ENCODE peak calls at places on chromosomes 12 and 14, in six cellular contexts. N is GM12891; H is C1 segment of cervical spinal cord; L is naive thymus-derived CD8-positive, alpha-beta T cell; K is activated T-cell treated with anti-CD3 and anti-CD28 coated beads for 1 hour; I is ascending aorta. S is an unnamed sample.

GRCh38 chr14:37116933-37117844 is 55.2 kb downstream of the SLC25A21 start:
- DNase-seq in N (no peak), H (no peak), L (no peak), K (no peak), I (no peak), S (no peak)

GRCh38 chr14:85475113-85475512 is 54.8 kb upstream of the FLRT2 start:
- DNase-seq in N (no peak), H (no peak), L (no peak), K (no peak), I (no peak), S (no peak)

GRCh38 chr14:31000629-31001338 is 24.7 kb upstream of the AP4S1 start:
- DNase-seq in N (no peak), H (no peak), L (no peak), K (no peak), I (no peak), S (no peak)

GRCh38 chr12:5798242-5799015 is 146.6 kb downstream of the ANO2 start:
- DNase-seq in N (no peak), H (peak), L (no peak), K (no peak), I (no peak), S (no peak)

GRCh38 chr12:76586764-76587395 is 27.3 kb upstream of the OSBPL8 start:
- DNase-seq in N (no peak), H (no peak), L (peak), K (peak), I (no peak), S (no peak)

GRCh38 chr12:12008931-12009611 is 61.7 kb upstream of the BCL2L14 start:
- DNase-seq in N (no peak), H (peak), L (no peak), K (no peak), I (no peak), S (no peak)

GRCh38 chr14:97703006-97703760 is 906.0 kb downstream of the VRK1 start:
- DNase-seq in N (no peak), H (no peak), L (no peak), K (no peak), I (no peak), S (no peak)

GRCh38 chr12:59491877-59492276 is 104.0 kb upstream of the SLC16A7 start:
- DNase-seq in N (no peak), H (no peak), L (no peak), K (no peak), I (no peak), S (no peak)

GRCh38 chr14:78959674-78960264 is 789.6 kb downstream of the NRXN3 start:
- DNase-seq in N (peak), H (peak), L (no peak), K (peak), I (no peak), S (peak)

GRCh38 chr12:475286-475685 is 15.5 kb downstream of the B4GALNT3 start:
- DNase-seq in N (no peak), H (no peak), L (no peak), K (no peak), I (no peak), S (no peak)

GRCh38 chr14:23219075-23219474 is 18.7 kb upstream of the RNF212B start:
- DNase-seq in N (no peak), H (no peak), L (no peak), K (no peak), I (no peak), S (no peak)

GRCh38 chr14:58430156-58430555 is 2.6 kb downstream of the KIAA0586 start:
- DNase-seq in N (no peak), H (no peak), L (no peak), K (no peak), I (no peak), S (no peak)

GRCh38 chr12:113149361-113150150 is at the start of gene CFAP73:
- DNase-seq in N (no peak), H (no peak), L (peak), K (no peak), I (no peak), S (peak)

GRCh38 chr12:132229926-132230325 is 85.7 kb downstream of the NOC4L start:
- DNase-seq in N (no peak), H (no peak), L (no peak), K (no peak), I (no peak), S (peak)

GRCh38 chr14:37711499-37712475 is 116.4 kb downstream of the TTC6 start:
- DNase-seq in N (no peak), H (no peak), L (no peak), K (no peak), I (no peak), S (no peak)

GRCh38 chr12:75953312-75953906 is 78.2 kb downstream of the PHLDA1 start:
- DNase-seq in N (no peak), H (no peak), L (no peak), K (no peak), I (no peak), S (no peak)

GRCh38 chr14:103724116-103724515 is 8.5 kb downstream of the ZFYVE21 start:
- DNase-seq in N (no peak), H (no peak), L (no peak), K (no peak), I (no peak), S (peak)

S was measured in posterior cingulate gyrus.